ENCODE peak calls at places on chromosomes 7 and 10, in eight cellular contexts. S is osteoblast, P is neural progenitor cell, V is endothelial cell of umbilical vein, U is HepG2, H is keratinocyte, C is PC-9, G is astrocyte. O is an unnamed sample. For H4K20me1 and H3K79me2, the result is how much of the 10 kb centered on the place peaks cover.

GRCh38 chr10:81026597-81026996 is 488.9 kb downstream of the SH2D4B start:
- DNase-seq in U (no peak), G (no peak), H (no peak), V (no peak), P (no peak), C (no peak), S (peak), O (no peak)

GRCh38 chr7:70259497-70259896 is 661.2 kb downstream of the AUTS2 start:
- DNase-seq in S (no peak), V (no peak), U (no peak), H (no peak), P (no peak), G (peak), C (no peak), O (peak)

GRCh38 chr10:130746311-130746710 is 565.2 kb downstream of the TCERG1L start:
- DNase-seq in C (no peak), H (no peak), P (no peak), V (no peak), S (no peak), G (no peak), U (no peak), O (no peak)

GRCh38 chr7:44103941-44104879 is at the start of gene AEBP1:
- DNase-seq in G (peak), S (peak), U (no peak), V (peak), H (no peak), P (peak), C (no peak), O (peak)

GRCh38 chr7:135083005-135083404 is 64.9 kb upstream of the TMEM140 start:
- DNase-seq in G (no peak), P (no peak), U (no peak), C (no peak), V (no peak), H (no peak), S (no peak), O (no peak)

GRCh38 chr7:128713794-128714193 is 25.4 kb upstream of the CALU start:
- DNase-seq in C (no peak), H (peak), V (no peak), S (no peak), U (no peak), P (no peak), G (no peak), O (no peak)

GRCh38 chr10:4885142-4885541 is 59.1 kb downstream of the AKR1E2 start:
- DNase-seq in G (no peak), P (no peak), U (no peak), S (no peak), C (no peak), H (no peak), V (no peak), O (no peak)

GRCh38 chr10:117391436-117392205 is 16.4 kb upstream of the PDZD8 start:
- DNase-seq in U (peak), P (no peak), V (no peak), H (no peak), S (peak), C (no peak), G (peak), O (peak)

GRCh38 chr7:148503900-148504487 is 86.6 kb upstream of the C7orf33 start:
- DNase-seq in V (peak), G (peak), C (no peak), P (peak), S (peak), U (no peak), H (no peak), O (peak)

GRCh38 chr10:121696854-121697253 is 98.6 kb upstream of the FGFR2 start:
- DNase-seq in P (peak), G (no peak), V (peak), S (no peak), H (no peak), U (peak), C (no peak), O (peak)

GRCh38 chr10:91190876-91191580 is 29.4 kb upstream of the PCGF5 start:
- DNase-seq in U (no peak), C (no peak), G (peak), P (no peak), H (no peak), S (no peak), V (no peak), O (peak)

GRCh38 chr7:108419961-108420360 is 36.3 kb downstream of the NRCAM start:
- DNase-seq in V (no peak), S (no peak), P (no peak), C (no peak), G (peak), U (no peak), H (no peak), O (no peak)

GRCh38 chr7:151235091-151235787 is 3.0 kb downstream of the CHPF2 start:
- DNase-seq in S (peak), C (no peak), V (no peak), G (no peak), P (no peak), U (no peak), H (no peak), O (no peak)

DNA sequence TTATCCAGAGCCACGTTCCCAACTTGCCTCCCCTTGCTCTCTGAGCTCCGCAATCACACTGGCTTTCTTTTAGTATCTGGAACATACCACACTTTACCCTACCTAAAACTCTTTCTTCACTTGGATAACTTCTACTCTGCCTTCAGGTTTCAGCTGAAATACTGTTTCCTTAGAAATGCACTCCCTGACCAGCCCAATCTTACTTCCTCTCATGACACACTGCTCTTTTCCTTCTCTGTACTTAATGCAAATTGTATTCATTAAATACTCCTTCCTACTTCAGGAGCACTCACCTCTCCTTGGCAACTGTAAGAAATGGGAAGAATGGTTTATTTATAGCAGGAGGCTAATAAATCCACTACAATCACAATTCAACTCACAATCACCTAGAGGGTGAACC is 15.2 kb downstream of the ZCWPW1 start:
- DNase-seq in U (no peak), V (no peak), H (no peak), C (no peak), P (no peak), G (no peak), S (no peak), O (no peak)
- H3K4me2 ChIP-seq in U (no peak), V (no peak), H (no peak), C (no peak), P (no peak), G (no peak), S (no peak), O (no peak)

GRCh38 chr7:17915796-17916195 is 24.5 kb downstream of the SNX13 start:
- DNase-seq in P (no peak), S (no peak), C (no peak), G (no peak), H (no peak), U (no peak), V (no peak), O (no peak)

GRCh38 chr7:17912050-17912449 is 28.2 kb downstream of the SNX13 start:
- DNase-seq in H (no peak), U (no peak), G (no peak), V (no peak), S (no peak), P (no peak), C (no peak), O (peak)

GRCh38 chr7:17912536-17913235 is 27.6 kb downstream of the SNX13 start:
- DNase-seq in U (no peak), H (no peak), P (no peak), V (no peak), G (no peak), S (no peak), C (no peak), O (no peak)

GRCh38 chr7:17915168-17915567 is 25.1 kb downstream of the SNX13 start:
- DNase-seq in G (no peak), C (no peak), V (no peak), P (no peak), H (no peak), S (no peak), U (no peak), O (no peak)

GRCh38 chr7:17913250-17913649 is 27.0 kb downstream of the SNX13 start:
- DNase-seq in G (no peak), P (no peak), V (no peak), H (no peak), C (no peak), U (no peak), S (no peak), O (no peak)
- H4K20me1 ChIP-seq in G (half or more), P (under half), V (under half), H (under half), C (under half), U (under half), S (under half), O (under half)

GRCh38 chr7:105132835-105133234 is 118.8 kb downstream of the KMT2E start:
- DNase-seq in C (no peak), V (no peak), H (no peak), G (no peak), S (no peak), P (no peak), U (no peak), O (no peak)
- H3K79me2 ChIP-seq in C (under half), V (under half), H (under half), G (under half), S (half or more), P (under half), U (under half), O (half or more)

GRCh38 chr10:129472696-129473555 is 5.9 kb downstream of the MGMT start:
- DNase-seq in U (no peak), C (no peak), G (no peak), V (no peak), S (peak), P (no peak), H (no peak), O (no peak)
- H3K4me2 ChIP-seq in U (no peak), C (no peak), G (no peak), V (no peak), S (no peak), P (no peak), H (no peak), O (no peak)

GRCh38 chr7:50671397-50671796 is 106.2 kb upstream of the DDC start:
- DNase-seq in H (no peak), P (no peak), V (no peak), S (no peak), C (no peak), G (no peak), U (no peak), O (no peak)
- H4K20me1 ChIP-seq in H (under half), P (under half), V (under half), S (under half), C (under half), G (half or more), U (under half), O (under half)

GRCh38 chr10:78038791-78039547 is 5.3 kb downstream of the RPS24 start:
- DNase-seq in V (no peak), G (no peak), C (no peak), P (no peak), U (no peak), H (no peak), S (no peak), O (no peak)
- H3K79me2 ChIP-seq in V (half or more), G (half or more), C (half or more), P (half or more), U (half or more), H (half or more), S (half or more), O (half or more)

O was measured in GM23248.